ENCODE peak calls at places on chromosomes 5 and 9, in four cellular contexts. T is pancreas, I is fibroblast of lung, A is T-helper 2 cell. W is an unnamed sample.

GRCh38 chr5:84130006-84130580 is 254.6 kb downstream of the EDIL3 start:
- DNase-seq in T (no peak), I (no peak), A (no peak), W (no peak)

GRCh38 chr9:70679845-70680244 is 265.4 kb upstream of the KLF9 start:
- DNase-seq in T (no peak), A (no peak), I (peak; percentile 22), W (no peak)

GRCh38 chr5:142876817-142877216 is 106.6 kb downstream of the ARHGAP26 start:
- DNase-seq in A (no peak), I (no peak), T (no peak), W (no peak)

GRCh38 chr5:149439899-149440655 is 61.0 kb upstream of the IL17B start:
- DNase-seq in A (no peak), I (peak; percentile 63), T (no peak), W (no peak)

GRCh38 chr5:151173711-151174611 is 16.4 kb upstream of the ANXA6 start:
- DNase-seq in I (no peak), A (no peak), T (no peak), W (no peak)

GRCh38 chr9:124440786-124441185 is 9.5 kb upstream of the ADGRD2 start:
- DNase-seq in A (no peak), I (no peak), T (no peak), W (no peak)

GRCh38 chr5:149452007-149452664 is 73.0 kb upstream of the IL17B start:
- DNase-seq in I (peak; percentile 56), A (no peak), T (peak; percentile 43), W (no peak)

GRCh38 chr9:88418715-88419540 is 30.7 kb downstream of the SPIN1 start:
- DNase-seq in T (no peak), A (no peak), I (no peak), W (no peak)

GRCh38 chr9:125404733-125405132 is 143.1 kb downstream of the GAPVD1 start:
- DNase-seq in A (no peak), I (no peak), T (no peak), W (no peak)